ENCODE peak calls at places on chromosomes 4 and X, in eight cellular contexts. H, E, X, Q, A, T, R and I are unnamed samples.

GRCh38 chr4:150515135-150515534 is 66.8 kb upstream of the MAB21L2 start:
- DNase-seq in H (no peak), E (no peak), X (no peak), Q (no peak), A (no peak), T (no peak), R (no peak), I (no peak)

GRCh38 chr4:163048447-163048846 is 118.2 kb downstream of the NAF1 start:
- DNase-seq in H (no peak), E (peak; percentile 19), X (no peak), Q (no peak), A (no peak), T (no peak), R (peak; percentile 26), I (no peak)

GRCh38 chrX:9501362-9501761 is 36.5 kb downstream of the TBL1X start:
- DNase-seq in H (no peak), E (no peak), X (no peak), Q (no peak), A (no peak), T (no peak), R (no peak), I (no peak)

GRCh38 chrX:129759576-129760061 is 20.1 kb upstream of the SASH3 start:
- DNase-seq in H (no peak), E (peak; percentile 83), X (no peak), Q (no peak), A (peak; percentile 53), T (peak; percentile 55), R (peak; percentile 54), I (no peak)

GRCh38 chr4:62450740-62451139 is 1250.6 kb downstream of the ADGRL3 start:
- DNase-seq in H (no peak), E (no peak), X (no peak), Q (no peak), A (no peak), T (no peak), R (no peak), I (no peak)

GRCh38 chr4:185257694-185258093 is 48.3 kb downstream of the SNX25 start:
- DNase-seq in H (no peak), E (no peak), X (no peak), Q (no peak), A (no peak), T (no peak), R (no peak), I (no peak)

GRCh38 chrX:103734125-103734760 is 23.5 kb downstream of the TMEM31 start:
- DNase-seq in H (no peak), E (peak; percentile 24), X (no peak), Q (no peak), A (no peak), T (no peak), R (no peak), I (no peak)

GRCh38 chrX:115491766-115492165 is 69.2 kb upstream of the PLS3 start:
- DNase-seq in H (no peak), E (peak; percentile 4), X (no peak), Q (no peak), A (no peak), T (no peak), R (no peak), I (no peak)

GRCh38 chr4:26583538-26583864 is 383 bp upstream of the TBC1D19 start:
- DNase-seq in H (no peak), E (no peak), X (no peak), Q (no peak), A (no peak), T (no peak), R (no peak), I (no peak)

GRCh38 chr4:167210166-167210565 is 24.1 kb downstream of the SPOCK3 start:
- DNase-seq in H (no peak), E (no peak), X (no peak), Q (no peak), A (no peak), T (no peak), R (no peak), I (no peak)

GRCh38 chrX:153871451-153871850 is 14.5 kb downstream of the L1CAM start:
- DNase-seq in H (no peak), E (no peak), X (no peak), Q (no peak), A (no peak), T (no peak), R (no peak), I (no peak)

GRCh38 chr4:2066011-2066551 is 7.0 kb downstream of the NAT8L start:
- DNase-seq in H (no peak), E (no peak), X (no peak), Q (peak; percentile 39), A (no peak), T (no peak), R (no peak), I (peak; percentile 45)

GRCh38 chr4:153529646-153530045 is 63.5 kb downstream of the TMEM131L start:
- DNase-seq in H (no peak), E (peak; percentile 53), X (no peak), Q (no peak), A (no peak), T (no peak), R (no peak), I (no peak)

GRCh38 chr4:184282251-184282713 is 64.6 kb upstream of the ENPP6 start:
- DNase-seq in H (peak; percentile 77), E (no peak), X (no peak), Q (no peak), A (no peak), T (peak; percentile 50), R (peak; percentile 63), I (no peak)

GRCh38 chrX:131725001-131725654 is 181.3 kb downstream of the OR13H1 start:
- DNase-seq in H (no peak), E (no peak), X (no peak), Q (no peak), A (no peak), T (no peak), R (no peak), I (no peak)

GRCh38 chrX:131724292-131724691 is 180.4 kb downstream of the OR13H1 start:
- DNase-seq in H (no peak), E (no peak), X (no peak), Q (no peak), A (no peak), T (no peak), R (no peak), I (no peak)

GRCh38 chrX:131727778-131728177 is 183.9 kb downstream of the OR13H1 start:
- DNase-seq in H (no peak), E (no peak), X (no peak), Q (no peak), A (no peak), T (no peak), R (no peak), I (no peak)

GRCh38 chrX:131729295-131729694 is 185.4 kb downstream of the OR13H1 start:
- DNase-seq in H (no peak), E (peak; percentile 88), X (peak; percentile 93), Q (peak; percentile 85), A (peak; percentile 91), T (no peak), R (peak; percentile 84), I (no peak)

GRCh38 chrX:131728295-131729145 is 184.6 kb downstream of the OR13H1 start:
- DNase-seq in H (no peak), E (peak; percentile 86), X (peak; percentile 92), Q (peak; percentile 49), A (peak; percentile 74), T (no peak), R (peak; percentile 80), I (no peak)
- TF ChIP-seq CTCF in H (no peak), E (peak; percentile 67), X (no peak), Q (peak; percentile 28), A (peak; percentile 55), T (no peak), R (peak; percentile 55), I (no peak)

DNA sequence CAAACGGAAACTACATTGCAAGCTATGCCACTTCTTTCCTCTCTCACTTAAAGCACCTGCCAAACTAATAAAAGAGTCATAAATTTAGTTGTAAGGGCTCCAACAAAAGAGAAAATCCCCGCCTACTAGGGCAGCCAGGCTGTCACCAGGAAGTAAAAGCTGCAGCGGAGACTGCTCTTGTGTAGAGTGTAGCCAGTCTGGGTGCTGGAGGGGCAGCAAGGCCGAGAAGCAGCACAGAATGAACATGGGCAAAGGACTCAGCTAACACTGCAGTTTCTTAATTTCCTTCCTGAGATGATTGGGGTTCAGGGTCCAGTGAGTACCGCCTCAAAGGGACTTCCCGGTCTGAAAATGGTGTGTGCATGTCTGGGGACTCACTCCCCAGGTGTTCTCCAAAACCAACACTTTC is 89.4 kb upstream of the MAML3 start:
- DNase-seq in H (peak; percentile 72), E (no peak), X (no peak), Q (peak; percentile 28), A (no peak), T (peak; percentile 25), R (peak; percentile 52), I (no peak)
- H3K4me1 ChIP-seq in H (peaks cover 21% of the 10 kb centered on the region), E (peaks cover 6% of the 10 kb centered on the region), X (peaks cover 26% of the 10 kb centered on the region), Q (peaks cover 3% of the 10 kb centered on the region), A (peaks cover 34% of the 10 kb centered on the region), T (peaks cover 19% of the 10 kb centered on the region), R (peaks cover 30% of the 10 kb centered on the region), I (no peaks in the 10 kb centered on the region)

DNA sequence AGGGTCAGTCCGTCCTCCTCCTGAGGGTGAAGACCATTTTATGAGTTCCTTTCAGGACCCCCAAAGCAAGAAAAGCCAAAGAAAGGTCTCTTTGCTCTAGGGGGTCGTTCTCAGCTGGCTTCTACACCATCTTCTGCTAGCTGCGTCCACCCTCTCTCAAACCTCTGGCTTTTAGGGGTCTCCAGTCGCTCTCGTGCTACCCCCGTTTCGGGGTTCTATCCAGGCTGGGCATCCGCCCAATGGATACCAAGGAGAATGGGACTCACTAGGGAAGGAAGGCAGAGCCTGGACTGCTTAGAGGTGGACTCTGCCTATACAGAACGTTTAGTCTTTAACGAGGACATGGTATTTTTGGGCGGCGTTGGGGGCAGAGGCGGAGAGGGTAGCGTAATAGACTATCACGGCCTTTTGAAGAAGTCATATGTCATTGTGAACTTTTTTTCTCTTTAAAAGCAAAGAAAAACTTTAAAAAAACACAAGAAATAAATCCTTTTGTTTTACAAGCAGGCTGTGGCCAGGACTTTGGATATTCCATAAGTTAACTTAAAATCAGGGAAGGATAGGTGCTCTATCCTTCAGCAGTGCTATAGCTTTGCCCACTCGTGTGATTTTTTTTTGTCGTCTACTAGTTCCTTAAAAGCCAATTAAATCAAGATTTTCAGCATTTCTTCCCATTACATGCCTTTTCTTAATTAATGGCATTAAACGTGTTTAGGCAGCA is 7.1 kb upstream of the PITX2 start:
- DNase-seq in H (no peak), E (no peak), X (no peak), Q (no peak), A (no peak), T (no peak), R (no peak), I (no peak)
- H3K4me3 ChIP-seq in H (no peak overlapping the region), E (no peak overlapping the region), X (no peak overlapping the region), Q (no peak overlapping the region), A (no peak overlapping the region), T (no peak overlapping the region), R (no peak overlapping the region), I (no peak overlapping the region)

GRCh38 chr4:112731715-112732114 is 94.8 kb downstream of the LARP7 start:
- DNase-seq in H (no peak), E (no peak), X (no peak), Q (no peak), A (no peak), T (no peak), R (no peak), I (no peak)

GRCh38 chr4:112739442-112739841 is 102.5 kb downstream of the LARP7 start:
- DNase-seq in H (no peak), E (no peak), X (no peak), Q (no peak), A (no peak), T (no peak), R (no peak), I (no peak)

GRCh38 chr4:112732142-112732541 is 95.2 kb downstream of the LARP7 start:
- DNase-seq in H (no peak), E (no peak), X (no peak), Q (no peak), A (no peak), T (no peak), R (no peak), I (no peak)

GRCh38 chr4:112736718-112737135 is 99.8 kb downstream of the LARP7 start:
- DNase-seq in H (no peak), E (no peak), X (no peak), Q (no peak), A (no peak), T (no peak), R (no peak), I (no peak)

GRCh38 chr4:112735474-112735951 is 98.6 kb downstream of the LARP7 start:
- DNase-seq in H (no peak), E (no peak), X (no peak), Q (no peak), A (no peak), T (no peak), R (no peak), I (no peak)
- TF ChIP-seq CTCF in H (no peak), E (no peak), X (no peak), Q (no peak), A (no peak), T (no peak), R (no peak), I (no peak)